ENCODE peak calls at places on chromosomes 7 and 10, in six cellular contexts. D, A, H, F, R and W are unnamed samples.

GRCh38 chr10:124734311-124735166 is 9.6 kb downstream of the FAM53B start:
- DNase-seq in R (no peak), F (no peak), H (no peak), A (no peak), D (no peak), W (no peak)

GRCh38 chr10:79140906-79141305 is 72.1 kb downstream of the ZMIZ1 start:
- DNase-seq in F (no peak), A (no peak), D (no peak), H (no peak), R (no peak), W (no peak)

GRCh38 chr10:79331226-79331625 is 16.0 kb upstream of the PPIF start:
- DNase-seq in H (no peak), A (peak; percentile 8), D (no peak), R (no peak), F (no peak), W (no peak)

GRCh38 chr7:141072548-141073172 is 1.2 kb upstream of the TMEM178B start:
- DNase-seq in R (no peak), D (peak; percentile 41), H (peak; percentile 77), A (peak; percentile 65), F (no peak), W (no peak)

GRCh38 chr7:29102554-29103151 is 43.7 kb downstream of the CPVL start:
- DNase-seq in H (peak; percentile 69), A (peak; percentile 74), D (peak; percentile 49), F (peak; percentile 29), R (no peak), W (no peak)

GRCh38 chr7:38950309-38950708 is 27.4 kb upstream of the POU6F2 start:
- DNase-seq in D (no peak), F (no peak), H (no peak), A (no peak), R (no peak), W (no peak)

GRCh38 chr10:80416401-80417098 is 8.2 kb downstream of the PRXL2A start:
- DNase-seq in A (peak; percentile 66), R (no peak), D (no peak), H (no peak), F (no peak), W (no peak)

GRCh38 chr7:158103378-158103777 is 484.2 kb downstream of the PTPRN2 start:
- DNase-seq in F (no peak), H (no peak), R (no peak), A (no peak), D (no peak), W (no peak)

GRCh38 chr10:119672291-119672690 is 21.1 kb downstream of the BAG3 start:
- DNase-seq in H (no peak), F (no peak), A (no peak), R (no peak), D (no peak), W (no peak)

GRCh38 chr7:93948106-93948505 is 26.6 kb downstream of the GNG11 start:
- DNase-seq in A (no peak), F (no peak), R (no peak), D (peak; percentile 45), H (no peak), W (no peak)

GRCh38 chr7:96973986-96974385 is 31.4 kb upstream of the DLX6 start:
- DNase-seq in R (no peak), F (no peak), H (no peak), A (no peak), D (no peak), W (no peak)

GRCh38 chr10:110529596-110530011 is 31.9 kb downstream of the DUSP5 start:
- DNase-seq in D (no peak), A (no peak), R (peak; percentile 12), H (no peak), F (no peak), W (no peak)

GRCh38 chr7:17185690-17186070 is 112.8 kb upstream of the AHR start:
- DNase-seq in H (peak; percentile 25), F (no peak), R (no peak), A (no peak), D (no peak), W (no peak)

GRCh38 chr10:71278691-71279588 is 40.1 kb upstream of the SLC29A3 start:
- DNase-seq in F (no peak), H (no peak), D (no peak), A (no peak), R (no peak), W (no peak)

GRCh38 chr7:137331378-137331777 is 12.2 kb downstream of the PTN start:
- DNase-seq in A (no peak), R (no peak), H (no peak), F (no peak), D (peak; percentile 30), W (no peak)

GRCh38 chr10:59900044-59900727 is 6.2 kb downstream of the CCDC6 start:
- DNase-seq in F (no peak), H (no peak), A (no peak), R (no peak), D (no peak), W (no peak)

GRCh38 chr10:7260412-7260900 is 150.4 kb downstream of the SFMBT2 start:
- DNase-seq in F (no peak), D (peak; percentile 85), R (no peak), H (peak; percentile 94), A (peak; percentile 76), W (peak; percentile 3)

GRCh38 chr7:36875794-36876193 is 151.5 kb upstream of the AOAH start:
- DNase-seq in D (no peak), H (no peak), R (no peak), A (no peak), F (no peak), W (no peak)

GRCh38 chr10:113644185-113645120 is 19.4 kb downstream of the NRAP start:
- DNase-seq in A (peak; percentile 42), F (no peak), R (no peak), D (peak; percentile 78), H (no peak), W (no peak)

GRCh38 chr7:80722596-80723141 is 84.2 kb downstream of the CD36 start:
- DNase-seq in D (peak; percentile 91), F (no peak), H (peak; percentile 9), A (peak; percentile 73), R (no peak), W (peak; percentile 3)

GRCh38 chr10:47165711-47166404 is 134.1 kb upstream of the GDF10 start:
- DNase-seq in D (peak; percentile 43), F (peak; percentile 48), R (peak; percentile 50), A (peak; percentile 82), H (peak; percentile 36), W (no peak)

GRCh38 chr10:132946806-132947530 is 4.6 kb upstream of the CFAP46 start:
- DNase-seq in A (no peak), R (no peak), D (no peak), F (no peak), H (no peak), W (no peak)

GRCh38 chr10:42934842-42935241 is 142.0 kb upstream of the RET start:
- DNase-seq in F (no peak), A (no peak), D (no peak), R (no peak), H (no peak), W (no peak)

GRCh38 chr7:7707756-7708310 is 10.6 kb downstream of the RPA3 start:
- DNase-seq in A (no peak), H (no peak), F (no peak), R (no peak), D (no peak), W (no peak)

GRCh38 chr7:15459018-15459621 is 102.7 kb downstream of the AGMO start:
- DNase-seq in A (no peak), F (no peak), D (peak; percentile 7), H (no peak), R (no peak), W (no peak)

GRCh38 chr10:132341781-132342180 is 9.8 kb downstream of the LRRC27 start:
- DNase-seq in F (no peak), H (no peak), A (no peak), R (no peak), D (no peak), W (no peak)